ENCODE peak calls at places on chromosomes 7 and 10, in five cellular contexts. V is IMR-90; L is fibroblast of lung; I is CD4-positive, CD25-positive, alpha-beta regulatory T cell; P is hepatocyte. N is an unnamed sample.
A peak's percentile ranks its signal among the peaks of the same experiment; 100 is the strongest.

GRCh38 chr7:74320645-74321178 is 31.5 kb downstream of the CLIP2 start:
- DNase-seq in V (no peak), L (no peak), I (no peak), P (no peak), N (no peak)

GRCh38 chr7:1635401-1635800 is 34.7 kb upstream of the ELFN1 start:
- DNase-seq in V (no peak), L (no peak), I (no peak), P (no peak), N (no peak)

GRCh38 chr7:115613836-115614235 is 416.7 kb downstream of the TFEC start:
- DNase-seq in V (peak; percentile 74), L (no peak), I (no peak), P (no peak), N (no peak)

GRCh38 chr10:58796242-58796641 is 283.6 kb downstream of the BICC1 start:
- DNase-seq in V (no peak), L (no peak), I (no peak), P (no peak), N (no peak)

GRCh38 chr10:123380491-123381085 is 226.4 kb downstream of the BUB3 start:
- DNase-seq in V (no peak), L (peak; percentile 6), I (no peak), P (peak; percentile 24), N (no peak)

GRCh38 chr7:134685250-134685649 is 38.6 kb downstream of the BPGM start:
- DNase-seq in V (peak; percentile 44), L (no peak), I (no peak), P (no peak), N (no peak)

GRCh38 chr7:37045786-37046185 is 321.5 kb upstream of the AOAH start:
- DNase-seq in V (no peak), L (no peak), I (no peak), P (no peak), N (no peak)

GRCh38 chr10:91582063-91582673 is 50.7 kb downstream of the PPP1R3C start:
- DNase-seq in V (no peak), L (no peak), I (no peak), P (no peak), N (no peak)

GRCh38 chr10:80674809-80675208 is 137.1 kb downstream of the SH2D4B start:
- DNase-seq in V (no peak), L (no peak), I (no peak), P (no peak), N (no peak)

GRCh38 chr7:99834382-99834781 is 6.6 kb downstream of the CYP3A43 start:
- DNase-seq in V (no peak), L (no peak), I (no peak), P (no peak), N (no peak)

GRCh38 chr7:94654764-94655561 is 970 bp downstream of the SGCE start:
- DNase-seq in V (peak; percentile 48), L (peak; percentile 67), I (no peak), P (peak; percentile 38), N (no peak)

GRCh38 chr7:31065840-31066239 is 13.7 kb downstream of the ADCYAP1R1 start:
- DNase-seq in V (no peak), L (no peak), I (no peak), P (no peak), N (no peak)

GRCh38 chr10:106705576-106706526 is 458.7 kb downstream of the SORCS1 start:
- DNase-seq in V (peak; percentile 37), L (peak; percentile 60), I (no peak), P (peak; percentile 88), N (no peak)

GRCh38 chr10:73744690-73744994 is 470 bp downstream of the SEC24C start:
- DNase-seq in V (peak; percentile 58), L (peak; percentile 56), I (peak; percentile 30), P (peak; percentile 85), N (peak; percentile 51)

GRCh38 chr7:3991771-3992231 is 690.3 kb upstream of the FOXK1 start:
- DNase-seq in V (no peak), L (no peak), I (no peak), P (no peak), N (no peak)

GRCh38 chr10:110648743-110649651 is 4.9 kb downstream of the RBM20 start:
- DNase-seq in V (peak; percentile 32), L (no peak), I (no peak), P (no peak), N (no peak)

GRCh38 chr7:118080947-118081346 is 103.0 kb upstream of the LSM8 start:
- DNase-seq in V (peak; percentile 81), L (peak; percentile 68), I (no peak), P (peak; percentile 43), N (no peak)

GRCh38 chr7:40658731-40659130 is 523.9 kb downstream of the SUGCT start:
- DNase-seq in V (peak; percentile 57), L (no peak), I (no peak), P (no peak), N (no peak)

GRCh38 chr10:43938810-43939209 is 290.1 kb upstream of the ZNF32 start:
- DNase-seq in V (no peak), L (no peak), I (no peak), P (peak; percentile 0), N (no peak)

GRCh38 chr7:46839651-46840050 is 742.3 kb downstream of the TNS3 start:
- DNase-seq in V (peak; percentile 53), L (no peak), I (no peak), P (no peak), N (no peak)

GRCh38 chr7:140607441-140607989 is 33.1 kb downstream of the DENND2A start:
- DNase-seq in V (peak; percentile 91), L (peak; percentile 92), I (no peak), P (peak; percentile 32), N (no peak)

GRCh38 chr7:69374036-69374420 is 224.2 kb upstream of the AUTS2 start:
- DNase-seq in V (no peak), L (peak; percentile 2), I (no peak), P (peak; percentile 23), N (no peak)

GRCh38 chr7:17371656-17372524 is 73.4 kb downstream of the AHR start:
- DNase-seq in V (peak; percentile 99), L (peak; percentile 98), I (no peak), P (peak; percentile 32), N (no peak)

GRCh38 chr10:108755661-108756060 is 1167.7 kb downstream of the XPNPEP1 start:
- DNase-seq in V (no peak), L (no peak), I (no peak), P (no peak), N (no peak)

GRCh38 chr10:108757946-108758345 is 1165.4 kb downstream of the XPNPEP1 start:
- DNase-seq in V (no peak), L (no peak), I (no peak), P (no peak), N (no peak)
- H3K9me3 ChIP-seq in V (no peaks in the 10 kb centered on the region), L (no peaks in the 10 kb centered on the region), I (no peaks in the 10 kb centered on the region), P (no peaks in the 10 kb centered on the region), N (no peaks in the 10 kb centered on the region)

DNA sequence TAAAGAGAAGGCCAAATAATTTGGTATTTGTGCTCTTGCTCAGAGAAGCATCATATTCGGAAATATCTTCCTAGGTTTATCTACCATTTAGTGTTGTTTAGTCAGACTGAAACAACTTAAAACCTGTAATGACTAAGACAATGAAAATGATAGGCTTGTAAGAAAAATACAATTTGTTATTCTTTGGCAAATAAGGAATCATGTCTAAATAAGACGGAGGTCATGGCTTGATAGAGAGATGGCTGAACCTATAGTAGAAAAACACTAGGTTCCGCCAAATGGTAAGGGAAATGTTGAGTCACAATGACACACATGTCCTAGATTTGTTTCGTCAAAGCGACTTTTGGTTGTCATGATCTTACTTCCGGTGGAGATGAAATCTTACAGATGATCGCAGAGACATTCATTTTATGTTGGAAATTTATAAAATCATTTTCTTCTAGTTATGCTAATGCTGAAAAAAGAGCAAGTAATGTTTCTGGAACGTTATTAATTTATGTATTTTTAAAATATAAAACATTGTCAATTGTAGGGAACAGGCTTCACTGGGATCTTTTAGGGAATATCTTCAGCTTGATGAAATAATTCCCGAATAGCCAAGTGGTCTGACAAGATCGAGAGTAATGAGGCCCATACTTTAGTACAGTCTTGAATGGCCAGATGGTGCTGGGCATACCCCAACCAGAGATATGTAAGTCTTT is 1.0 kb downstream of the SRGN start:
- DNase-seq in V (peak; percentile 52), L (peak; percentile 72), I (peak; percentile 52), P (no peak), N (no peak)
- H3K4me3 ChIP-seq in V (no peak overlapping the region), L (peak overlapping the region; percentile 54), I (peak overlapping the region; percentile 100), P (no peak overlapping the region), N (peak overlapping the region; percentile 89)

GRCh38 chr7:151728746-151729145 is 148.2 kb downstream of the PRKAG2 start:
- DNase-seq in V (no peak), L (no peak), I (no peak), P (no peak), N (no peak)

GRCh38 chr7:151732292-151732691 is 144.6 kb downstream of the PRKAG2 start:
- DNase-seq in V (no peak), L (no peak), I (no peak), P (no peak), N (no peak)

GRCh38 chr7:151729521-151729921 is 147.4 kb downstream of the PRKAG2 start:
- DNase-seq in V (no peak), L (no peak), I (no peak), P (no peak), N (no peak)

GRCh38 chr7:151731022-151731441 is 145.9 kb downstream of the PRKAG2 start:
- DNase-seq in V (no peak), L (no peak), I (no peak), P (no peak), N (no peak)

GRCh38 chr7:151730591-151730990 is 146.3 kb downstream of the PRKAG2 start:
- DNase-seq in V (no peak), L (no peak), I (no peak), P (no peak), N (no peak)
- H3K4me1 ChIP-seq in V (peaks cover 19% of the 10 kb centered on the region), L (peaks cover 14% of the 10 kb centered on the region), I (no peaks in the 10 kb centered on the region), P (peaks cover 9% of the 10 kb centered on the region), N (no peaks in the 10 kb centered on the region)

DNA sequence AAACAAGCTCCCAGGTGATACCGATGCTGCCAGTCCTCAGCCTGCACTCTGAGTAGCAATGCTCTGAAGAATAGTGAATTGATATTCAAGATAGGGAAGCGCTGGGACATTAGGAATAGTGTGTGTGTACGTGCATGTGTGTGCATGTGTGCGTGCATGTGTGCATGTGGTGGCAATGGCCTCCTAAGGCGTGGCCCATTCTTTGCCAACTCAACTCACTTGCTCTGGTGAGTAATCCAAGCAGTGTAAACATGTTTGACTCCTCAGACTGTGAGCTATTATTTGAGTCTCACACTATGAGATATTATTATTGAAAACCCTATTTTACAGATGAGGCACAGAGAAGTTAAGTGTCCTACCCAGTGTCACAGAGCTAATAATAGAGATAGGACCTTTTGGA is 186.6 kb downstream of the RAB11FIP2 start:
- DNase-seq in V (no peak), L (no peak), I (no peak), P (no peak), N (no peak)
- H3K9me3 ChIP-seq in V (peaks cover 14% of the 10 kb centered on the region), L (no peaks in the 10 kb centered on the region), I (no peaks in the 10 kb centered on the region), P (peaks cover 3% of the 10 kb centered on the region), N (no peaks in the 10 kb centered on the region)

DNA sequence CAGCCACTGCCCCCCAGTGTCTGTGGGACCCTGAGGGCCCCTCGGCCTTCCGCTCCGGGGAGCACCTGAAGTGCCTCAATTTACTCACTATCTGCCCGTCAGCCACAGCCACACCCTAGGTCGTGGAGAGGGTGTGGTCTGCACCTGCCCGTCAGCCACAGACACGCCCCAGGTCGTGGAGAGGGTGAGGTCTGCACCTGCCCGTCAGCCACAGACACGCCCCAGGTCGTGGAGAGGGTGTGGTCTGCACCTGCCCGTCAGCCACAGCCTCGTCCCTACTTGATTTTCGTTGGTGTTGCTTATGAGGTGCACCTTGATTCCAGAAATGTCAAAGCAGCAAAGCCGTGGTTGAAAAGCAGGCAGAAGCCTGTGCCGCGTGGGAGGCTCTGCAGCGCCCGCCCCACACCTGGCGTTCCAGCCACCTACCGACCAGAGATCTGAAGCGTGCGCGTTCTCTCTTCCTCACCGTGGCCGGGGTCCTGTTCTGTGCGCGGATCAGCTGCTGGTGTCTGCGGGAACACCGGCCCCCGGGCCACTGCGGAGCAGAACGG is 101.6 kb downstream of the DYNC2I1 start:
- DNase-seq in V (no peak), L (no peak), I (peak; percentile 30), P (no peak), N (peak; percentile 11)
- H3K4me3 ChIP-seq in V (no peak overlapping the region), L (no peak overlapping the region), I (peak overlapping the region; percentile 47), P (no peak overlapping the region), N (peak overlapping the region; percentile 44)